ENCODE peak calls at places on chromosome 4, in nine cellular contexts. One of them, this sample, is unnamed.
A peak's percentile ranks its signal among the peaks of the same experiment; 100 is the strongest.

GRCh38 chr4:20764353-20764752 is 64.1 kb downstream of the PACRGL start:
- DNase-seq in fibroblast of lung: peak; percentile 5
- DNase-seq in PC-3: peak; percentile 6
- DNase-seq in HFF-Myc: no peak
- DNase-seq in NCI-H1092: no peak
- DNase-seq in astrocyte of the cerebellum: no peak
- DNase-seq in iPS DF 19.7: no peak
- DNase-seq in progenitor cell of endocrine pancreas: no peak
- DNase-seq in NCI-H82: no peak
- DNase-seq in this sample: no peak

GRCh38 chr4:188714488-188714887 is 575.2 kb downstream of the TRIML1 start:
- DNase-seq in fibroblast of lung: no peak
- DNase-seq in PC-3: no peak
- DNase-seq in HFF-Myc: peak; percentile 51
- DNase-seq in NCI-H1092: no peak
- DNase-seq in astrocyte of the cerebellum: no peak
- DNase-seq in iPS DF 19.7: no peak
- DNase-seq in progenitor cell of endocrine pancreas: no peak
- DNase-seq in NCI-H82: no peak
- DNase-seq in this sample: no peak

GRCh38 chr4:7034262-7035081 is 8.7 kb upstream of the TADA2B start:
- DNase-seq in fibroblast of lung: peak; percentile 24
- DNase-seq in PC-3: peak; percentile 88
- DNase-seq in HFF-Myc: no peak
- DNase-seq in NCI-H1092: peak; percentile 22
- DNase-seq in astrocyte of the cerebellum: peak; percentile 53
- DNase-seq in iPS DF 19.7: no peak
- DNase-seq in progenitor cell of endocrine pancreas: peak; percentile 34
- DNase-seq in NCI-H82: no peak
- DNase-seq in this sample: peak; percentile 99

GRCh38 chr4:14111730-14112171 is 484.2 kb upstream of the BOD1L1 start:
- DNase-seq in fibroblast of lung: peak; percentile 11
- DNase-seq in PC-3: peak; percentile 94
- DNase-seq in HFF-Myc: no peak
- DNase-seq in NCI-H1092: no peak
- DNase-seq in astrocyte of the cerebellum: peak; percentile 27
- DNase-seq in iPS DF 19.7: no peak
- DNase-seq in progenitor cell of endocrine pancreas: no peak
- DNase-seq in NCI-H82: no peak
- DNase-seq in this sample: no peak

GRCh38 chr4:116358633-116359222 is 726.6 kb downstream of the TRAM1L1 start:
- DNase-seq in fibroblast of lung: peak; percentile 72
- DNase-seq in PC-3: peak; percentile 94
- DNase-seq in HFF-Myc: peak; percentile 29
- DNase-seq in NCI-H1092: peak; percentile 25
- DNase-seq in astrocyte of the cerebellum: peak; percentile 46
- DNase-seq in iPS DF 19.7: peak; percentile 68
- DNase-seq in progenitor cell of endocrine pancreas: peak; percentile 59
- DNase-seq in NCI-H82: peak; percentile 42
- DNase-seq in this sample: peak; percentile 85

GRCh38 chr4:48930654-48931053 is 24.1 kb upstream of the OCIAD2 start:
- DNase-seq in fibroblast of lung: no peak
- DNase-seq in PC-3: no peak
- DNase-seq in HFF-Myc: no peak
- DNase-seq in NCI-H1092: no peak
- DNase-seq in astrocyte of the cerebellum: no peak
- DNase-seq in iPS DF 19.7: no peak
- DNase-seq in progenitor cell of endocrine pancreas: no peak
- DNase-seq in NCI-H82: peak; percentile 7
- DNase-seq in this sample: peak; percentile 21

GRCh38 chr4:956531-957230 is 16.7 kb downstream of the DGKQ start:
- DNase-seq in fibroblast of lung: no peak
- DNase-seq in PC-3: no peak
- DNase-seq in HFF-Myc: no peak
- DNase-seq in NCI-H1092: no peak
- DNase-seq in astrocyte of the cerebellum: no peak
- DNase-seq in iPS DF 19.7: no peak
- DNase-seq in progenitor cell of endocrine pancreas: no peak
- DNase-seq in NCI-H82: no peak
- DNase-seq in this sample: no peak

GRCh38 chr4:6011686-6012085 is 6.5 kb downstream of the C4orf50 start:
- DNase-seq in fibroblast of lung: no peak
- DNase-seq in PC-3: no peak
- DNase-seq in HFF-Myc: no peak
- DNase-seq in NCI-H1092: peak; percentile 78
- DNase-seq in astrocyte of the cerebellum: no peak
- DNase-seq in iPS DF 19.7: no peak
- DNase-seq in progenitor cell of endocrine pancreas: no peak
- DNase-seq in NCI-H82: no peak
- DNase-seq in this sample: peak; percentile 96

GRCh38 chr4:89674876-89675459 is 162.0 kb downstream of the SNCA start:
- DNase-seq in fibroblast of lung: no peak
- DNase-seq in PC-3: no peak
- DNase-seq in HFF-Myc: no peak
- DNase-seq in NCI-H1092: peak; percentile 52
- DNase-seq in astrocyte of the cerebellum: no peak
- DNase-seq in iPS DF 19.7: no peak
- DNase-seq in progenitor cell of endocrine pancreas: no peak
- DNase-seq in NCI-H82: no peak
- DNase-seq in this sample: peak; percentile 91

GRCh38 chr4:124943145-124943889 is 230.8 kb upstream of the ANKRD50 start:
- DNase-seq in fibroblast of lung: peak; percentile 58
- DNase-seq in PC-3: peak; percentile 89
- DNase-seq in HFF-Myc: no peak
- DNase-seq in NCI-H1092: no peak
- DNase-seq in astrocyte of the cerebellum: no peak
- DNase-seq in iPS DF 19.7: no peak
- DNase-seq in progenitor cell of endocrine pancreas: no peak
- DNase-seq in NCI-H82: no peak
- DNase-seq in this sample: no peak

GRCh38 chr4:73329300-73329699 is 70.7 kb upstream of the ANKRD17 start:
- DNase-seq in fibroblast of lung: no peak
- DNase-seq in PC-3: no peak
- DNase-seq in HFF-Myc: no peak
- DNase-seq in NCI-H1092: no peak
- DNase-seq in astrocyte of the cerebellum: no peak
- DNase-seq in iPS DF 19.7: no peak
- DNase-seq in progenitor cell of endocrine pancreas: no peak
- DNase-seq in NCI-H82: no peak
- DNase-seq in this sample: no peak

GRCh38 chr4:88757067-88757466 is 59.4 kb upstream of the NAP1L5 start:
- DNase-seq in fibroblast of lung: no peak
- DNase-seq in PC-3: no peak
- DNase-seq in HFF-Myc: no peak
- DNase-seq in NCI-H1092: no peak
- DNase-seq in astrocyte of the cerebellum: no peak
- DNase-seq in iPS DF 19.7: no peak
- DNase-seq in progenitor cell of endocrine pancreas: no peak
- DNase-seq in NCI-H82: no peak
- DNase-seq in this sample: no peak

GRCh38 chr4:117447925-117448324 is 362.5 kb upstream of the TRAM1L1 start:
- DNase-seq in fibroblast of lung: no peak
- DNase-seq in PC-3: no peak
- DNase-seq in HFF-Myc: no peak
- DNase-seq in NCI-H1092: no peak
- DNase-seq in astrocyte of the cerebellum: no peak
- DNase-seq in iPS DF 19.7: no peak
- DNase-seq in progenitor cell of endocrine pancreas: no peak
- DNase-seq in NCI-H82: peak; percentile 2
- DNase-seq in this sample: peak; percentile 43

GRCh38 chr4:82797591-82798081 is 960 bp downstream of the SCD5 start:
- DNase-seq in fibroblast of lung: peak; percentile 36
- DNase-seq in PC-3: no peak
- DNase-seq in HFF-Myc: no peak
- DNase-seq in NCI-H1092: no peak
- DNase-seq in astrocyte of the cerebellum: no peak
- DNase-seq in iPS DF 19.7: no peak
- DNase-seq in progenitor cell of endocrine pancreas: peak; percentile 15
- DNase-seq in NCI-H82: peak; percentile 36
- DNase-seq in this sample: peak; percentile 62